ENCODE peak calls at places on chromosomes 11 and 22, in six cellular contexts. F is AML-193, O is kidney epithelial cell, S is MCF 10A, H is GM03348, N is GOT3. X is an unnamed sample.

GRCh38 chr22:30821381-30821780 is 126.7 kb downstream of the OSBP2 start:
- DNase-seq in O (no peak), S (no peak), H (no peak), F (no peak), N (no peak), X (no peak)

GRCh38 chr11:4090258-4090657 is 4.3 kb upstream of the RRM1 start:
- DNase-seq in F (no peak), H (no peak), S (no peak), N (no peak), O (no peak), X (no peak)

GRCh38 chr11:134014502-134014901 is 54.4 kb upstream of the JAM3 start:
- DNase-seq in H (no peak), F (no peak), N (no peak), O (no peak), S (peak), X (no peak)

GRCh38 chr11:32892355-32893090 is at the start of gene QSER1:
- DNase-seq in H (peak), F (peak), O (no peak), S (peak), N (peak), X (no peak)

GRCh38 chr22:36369922-36370781 is 17.6 kb downstream of the MYH9 start:
- DNase-seq in F (peak), N (no peak), O (no peak), S (peak), H (no peak), X (no peak)

GRCh38 chr11:120135838-120136237 is 2.1 kb downstream of the TRIM29 start:
- DNase-seq in N (no peak), F (no peak), H (no peak), S (peak), O (no peak), X (no peak)

GRCh38 chr11:113547739-113548138 is 72.5 kb upstream of the DRD2 start:
- DNase-seq in S (no peak), F (no peak), N (no peak), H (no peak), O (no peak), X (no peak)

GRCh38 chr11:78733031-78733430 is 158.4 kb upstream of the NARS2 start:
- DNase-seq in O (no peak), S (no peak), F (no peak), H (no peak), N (no peak), X (no peak)

GRCh38 chr11:65718964-65719492 is 1.6 kb downstream of the RNASEH2C start:
- DNase-seq in S (no peak), N (no peak), H (peak), F (no peak), O (no peak), X (no peak)

X was measured in epithelial cell of proximal tubule.